ENCODE peak calls at places on chromosomes 13 and 19, in eight cellular contexts. P is dorsolateral prefrontal cortex; T is coronary artery; M is cardiac fibroblast; E is CD8-positive, alpha-beta T cell; N is NB4; V is skeletal muscle cell; Y is cardiac muscle cell. R is an unnamed sample.

GRCh38 chr19:35940839-35941238 is 4.7 kb downstream of the LRFN3 start:
- DNase-seq in P (no peak), M (no peak), E (no peak), T (no peak), N (no peak), V (no peak), Y (no peak), R (no peak)

GRCh38 chr19:16628984-16629691 is 1.1 kb upstream of the MED26 start:
- DNase-seq in N (no peak), M (peak), V (peak), P (no peak), Y (no peak), E (no peak), T (no peak), R (no peak)

GRCh38 chr13:100154835-100155463 is 66.1 kb downstream of the PCCA start:
- DNase-seq in P (no peak), E (no peak), N (no peak), M (no peak), T (no peak), V (no peak), Y (no peak), R (no peak)

GRCh38 chr13:25214371-25215252 is 42.5 kb upstream of the AMER2 start:
- DNase-seq in Y (no peak), T (peak), P (no peak), V (peak), E (no peak), M (peak), N (no peak), R (no peak)

GRCh38 chr19:7863971-7864718 is 10.0 kb downstream of the PRR36 start:
- DNase-seq in E (no peak), M (no peak), V (no peak), P (no peak), T (no peak), Y (no peak), N (no peak), R (no peak)

GRCh38 chr19:14081797-14082674 is 3.5 kb downstream of the C19orf67 start:
- DNase-seq in Y (no peak), P (peak), M (no peak), T (no peak), E (peak), N (no peak), V (no peak), R (peak)

GRCh38 chr19:30388819-30389218 is 16.6 kb downstream of the ZNF536 start:
- DNase-seq in T (no peak), P (no peak), M (no peak), E (no peak), V (no peak), N (no peak), Y (no peak), R (no peak)

GRCh38 chr13:44191504-44192171 is 182.0 kb upstream of the SERP2 start:
- DNase-seq in E (peak), P (peak), V (no peak), Y (peak), T (no peak), M (peak), N (peak), R (peak)

GRCh38 chr19:55391702-55392615 is 6.2 kb downstream of the RPL28 start:
- DNase-seq in P (no peak), N (no peak), V (no peak), M (no peak), E (no peak), Y (no peak), T (no peak), R (no peak)

GRCh38 chr19:48569814-48570213 is 17.8 kb downstream of the SULT2B1 start:
- DNase-seq in T (no peak), Y (no peak), N (no peak), V (peak), E (no peak), P (no peak), M (no peak), R (no peak)

GRCh38 chr19:54023191-54023590 is 31.8 kb downstream of the CACNG6 start:
- DNase-seq in Y (no peak), T (no peak), M (no peak), E (no peak), N (peak), V (no peak), P (no peak), R (no peak)

GRCh38 chr19:7507884-7508283 is 8.0 kb upstream of the ZNF358 start:
- DNase-seq in E (no peak), M (peak), T (peak), N (peak), V (peak), Y (no peak), P (peak), R (peak)

GRCh38 chr19:8577247-8577646 is at the start of gene MYO1F:
- DNase-seq in N (peak), P (no peak), M (no peak), Y (no peak), V (no peak), T (no peak), E (no peak), R (no peak)

GRCh38 chr19:3608079-3608641 is 1.5 kb upstream of the TBXA2R start:
- DNase-seq in T (no peak), N (peak), M (no peak), Y (no peak), V (no peak), E (no peak), P (no peak), R (no peak)

GRCh38 chr19:3608750-3609322 is 2.2 kb upstream of the TBXA2R start:
- DNase-seq in Y (no peak), V (no peak), P (no peak), E (no peak), N (peak), M (no peak), T (no peak), R (no peak)

GRCh38 chr19:3606690-3607289 is at the start of gene TBXA2R:
- DNase-seq in Y (peak), V (peak), P (peak), N (no peak), E (peak), T (peak), M (peak), R (peak)

GRCh38 chr19:3606174-3606689 is 443 bp downstream of the TBXA2R start:
- DNase-seq in E (peak), N (no peak), Y (no peak), P (no peak), V (no peak), M (no peak), T (no peak), R (no peak)

DNA sequence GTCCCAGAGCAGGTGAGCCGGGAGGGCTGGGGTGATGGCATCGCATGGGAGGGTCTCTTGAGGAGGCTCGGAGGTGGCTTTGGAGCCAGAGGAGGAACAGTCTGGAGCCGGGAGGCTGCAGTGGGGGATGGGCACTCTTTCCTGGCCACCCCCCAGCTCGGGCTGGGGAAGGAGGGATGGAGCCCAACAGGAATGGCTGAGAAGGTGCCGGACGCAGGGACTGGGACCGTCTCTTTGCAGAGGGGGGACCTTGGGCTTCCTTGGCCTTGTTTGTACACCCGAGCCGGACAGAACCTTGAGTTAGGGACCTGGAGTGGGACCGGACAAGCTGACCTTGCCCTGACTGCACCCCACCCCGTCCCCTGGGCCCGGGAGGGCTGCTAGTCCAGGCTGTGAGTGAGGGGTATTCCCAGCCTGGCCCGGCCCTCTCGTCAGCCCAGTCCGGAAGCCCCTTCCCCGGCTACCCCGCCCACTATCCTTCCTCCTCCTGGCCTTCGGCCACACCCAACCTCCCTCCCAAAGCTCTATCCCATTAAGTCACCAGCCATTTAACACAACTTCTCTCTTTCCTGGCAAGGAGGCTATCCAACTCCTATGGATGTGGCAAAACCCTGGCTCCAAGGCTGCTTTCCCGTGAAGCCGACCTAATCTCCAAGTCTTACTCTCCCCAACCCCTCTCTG is 863 bp upstream of the TBXA2R start:
- DNase-seq in Y (no peak), N (peak), P (no peak), E (no peak), M (peak), V (no peak), T (no peak), R (no peak)
- H3K4me3 ChIP-seq in Y (no peak), N (no peak), P (peak), E (no peak), M (peak), V (peak), T (peak), R (peak)

GRCh38 chr13:79485014-79485441 is 4.1 kb downstream of the NDFIP2 start:
- DNase-seq in M (peak), P (no peak), T (no peak), V (peak), E (no peak), N (peak), Y (no peak), R (no peak)

GRCh38 chr13:79481685-79482052 is 714 bp downstream of the NDFIP2 start:
- DNase-seq in V (no peak), Y (no peak), M (no peak), T (no peak), N (peak), P (peak), E (peak), R (no peak)

GRCh38 chr13:79482271-79482970 is 1.5 kb downstream of the NDFIP2 start:
- DNase-seq in E (no peak), M (no peak), Y (no peak), V (no peak), T (no peak), P (no peak), N (no peak), R (no peak)

GRCh38 chr13:79485451-79485850 is 4.5 kb downstream of the NDFIP2 start:
- DNase-seq in T (no peak), E (no peak), V (no peak), M (no peak), P (no peak), N (no peak), Y (no peak), R (no peak)

DNA sequence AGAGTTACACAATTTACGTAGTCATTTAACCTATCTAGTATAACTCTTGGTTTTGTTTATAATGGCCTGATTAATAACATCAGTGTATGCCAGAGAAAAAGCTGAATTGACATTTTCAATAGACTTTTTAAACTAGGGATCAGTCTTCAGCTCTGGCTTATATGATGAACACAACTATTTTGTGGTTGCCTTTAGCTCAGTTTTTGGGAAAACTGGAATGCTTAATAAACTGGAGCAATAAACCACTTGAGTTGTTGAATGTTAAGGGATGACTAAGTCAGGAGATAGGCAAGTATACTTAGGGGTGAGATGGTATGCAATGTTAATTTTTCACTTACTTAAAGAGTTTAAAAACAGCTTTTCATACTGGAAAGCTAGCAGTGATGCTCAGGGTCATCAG is 2.3 kb downstream of the NDFIP2 start:
- DNase-seq in Y (no peak), N (no peak), P (no peak), M (peak), T (no peak), V (peak), E (no peak), R (no peak)
- H3K4me3 ChIP-seq in Y (no peak), N (no peak), P (peak), M (no peak), T (no peak), V (no peak), E (no peak), R (no peak)

GRCh38 chr19:784541-784940 is 12.7 kb upstream of the PTBP1 start:
- DNase-seq in N (no peak), T (no peak), V (no peak), M (no peak), Y (no peak), E (no peak), P (no peak), R (no peak)
- H3K4me3 ChIP-seq in N (no peak), T (no peak), V (no peak), M (no peak), Y (no peak), E (no peak), P (no peak), R (no peak)

DNA sequence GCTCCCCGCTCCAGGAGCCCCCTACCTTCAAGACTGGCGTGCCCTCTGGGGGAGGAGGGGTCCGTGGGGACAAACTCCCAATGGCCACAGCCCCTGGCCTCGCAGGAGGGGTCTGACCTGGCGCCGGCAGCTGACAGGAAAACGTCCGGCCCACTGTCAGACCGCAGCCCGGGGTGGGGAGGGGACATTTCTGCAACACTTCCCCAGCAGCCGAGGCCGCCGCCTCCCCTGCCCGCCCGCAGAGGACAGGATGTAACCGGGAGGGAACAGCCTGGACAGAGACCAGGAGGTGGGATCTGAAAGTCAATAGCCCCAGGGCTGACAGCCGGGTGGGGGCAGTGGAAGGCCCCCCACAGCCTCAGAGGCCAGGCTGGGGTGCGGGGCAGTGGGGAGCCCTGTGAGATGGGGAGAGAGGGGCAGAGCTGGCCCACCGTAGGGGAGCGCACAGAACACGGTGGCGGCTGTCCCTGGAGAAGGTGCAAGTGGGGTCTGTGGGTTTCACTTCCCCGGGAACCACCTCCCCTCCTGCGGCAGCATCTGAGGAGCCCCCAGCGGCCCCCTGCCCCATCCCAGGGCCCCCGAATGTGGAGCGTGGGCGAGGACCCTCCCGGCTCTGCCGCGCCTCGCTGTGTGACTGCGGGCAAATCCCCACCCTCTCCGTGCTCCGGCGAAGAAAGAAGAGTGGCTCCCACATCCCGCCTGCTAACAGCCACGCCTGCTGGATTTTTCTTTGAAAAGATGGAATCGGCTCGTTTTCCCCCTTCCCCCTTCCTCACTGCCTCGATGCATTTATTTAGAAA is at the start of gene PEAK3:
- DNase-seq in V (no peak), N (peak), T (no peak), Y (peak), E (peak), M (peak), P (peak), R (no peak)
- H3K4me3 ChIP-seq in V (peak), N (peak), T (peak), Y (no peak), E (peak), M (peak), P (peak), R (peak)

DNA sequence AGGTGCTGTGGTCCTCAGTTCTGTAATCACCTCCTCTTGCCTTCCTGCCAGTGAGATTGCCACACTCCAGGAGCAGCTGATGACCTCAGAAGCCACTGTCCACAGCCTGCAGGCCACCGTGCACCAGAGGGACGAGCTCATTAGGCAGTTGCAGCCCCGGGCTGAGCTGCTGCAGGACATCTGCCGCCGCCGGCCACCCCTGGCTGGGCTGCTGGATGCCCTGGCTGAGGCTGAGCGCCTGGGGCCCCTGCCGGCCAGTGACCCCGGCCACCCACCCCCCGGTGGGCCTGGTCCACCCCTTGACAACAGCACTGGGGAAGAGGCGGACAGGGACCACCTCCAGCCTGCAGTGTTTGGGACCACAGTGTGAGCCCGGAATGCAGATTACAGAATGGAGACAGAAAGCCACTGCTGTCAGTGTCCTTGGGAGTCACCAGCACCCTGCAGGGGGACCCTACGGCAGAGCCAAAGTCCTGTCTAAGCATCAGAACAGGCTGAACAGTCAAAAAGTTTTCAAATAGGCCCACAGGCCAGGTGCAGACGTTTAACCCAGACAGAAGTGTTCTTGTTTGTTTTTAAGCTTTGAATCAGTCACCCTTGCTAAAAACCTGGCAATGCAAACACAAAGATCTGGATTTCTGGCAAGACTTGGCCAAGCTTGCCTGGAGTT is 4.2 kb downstream of the VMAC start:
- DNase-seq in E (no peak), N (no peak), T (no peak), M (no peak), P (no peak), Y (no peak), V (no peak), R (no peak)
- H3K4me3 ChIP-seq in E (no peak), N (no peak), T (no peak), M (no peak), P (no peak), Y (no peak), V (no peak), R (no peak)

GRCh38 chr19:47446534-47447469 is 24.9 kb downstream of the SLC8A2 start:
- DNase-seq in V (no peak), E (no peak), N (peak), Y (peak), T (no peak), P (no peak), M (peak), R (no peak)

GRCh38 chr19:47445937-47446402 is 25.7 kb downstream of the SLC8A2 start:
- DNase-seq in P (peak), Y (peak), E (peak), M (no peak), V (no peak), T (no peak), N (peak), R (no peak)

GRCh38 chr19:47448360-47448727 is 23.3 kb downstream of the SLC8A2 start:
- DNase-seq in E (no peak), T (no peak), N (peak), M (no peak), V (no peak), Y (no peak), P (no peak), R (no peak)

GRCh38 chr19:47445527-47445926 is 26.2 kb downstream of the SLC8A2 start:
- DNase-seq in T (no peak), P (no peak), Y (no peak), E (no peak), M (no peak), N (peak), V (no peak), R (no peak)

GRCh38 chr19:47447470-47448359 is 24.0 kb downstream of the SLC8A2 start:
- DNase-seq in E (peak), P (no peak), V (no peak), Y (peak), M (peak), N (peak), T (no peak), R (no peak)
- H3K4me3 ChIP-seq in E (peak), P (no peak), V (peak), Y (peak), M (no peak), N (no peak), T (peak), R (peak)

DNA sequence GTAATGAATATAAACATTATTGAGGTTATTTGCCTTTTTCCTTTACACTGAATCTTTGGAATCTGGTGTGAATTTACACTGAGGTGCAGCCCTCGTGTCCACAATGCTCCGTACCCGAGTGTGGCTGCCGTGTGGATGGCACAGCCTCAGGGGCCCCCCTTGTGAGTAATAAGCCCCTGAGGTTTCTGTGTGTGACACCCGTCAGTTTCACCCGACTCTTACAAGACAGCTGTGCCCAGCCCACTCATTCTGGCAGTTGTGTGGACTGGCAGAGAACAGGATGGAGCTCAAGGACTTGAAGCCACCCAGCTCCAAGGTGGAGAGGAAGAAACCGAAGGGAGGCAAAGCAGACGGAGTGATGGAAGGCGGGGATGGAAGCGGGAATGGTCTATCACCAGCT is 7.8 kb downstream of the PROZ start:
- DNase-seq in T (no peak), Y (no peak), P (no peak), E (no peak), M (no peak), V (no peak), N (no peak), R (no peak)
- H3K4me3 ChIP-seq in T (no peak), Y (no peak), P (no peak), E (no peak), M (no peak), V (no peak), N (no peak), R (no peak)